ENCODE peak calls at places on chromosomes 1 and 21, in four cellular contexts. One of them, this sample, is unnamed. For H3K36me3, the result is how much of the 10 kb centered on the place peaks cover.

GRCh38 chr1:3543076-3544049 is 67.9 kb downstream of the MEGF6 start:
- DNase-seq in HCT116: no peak
- DNase-seq in K562: no peak
- DNase-seq in SK-N-SH: peak
- DNase-seq in this sample: no peak

GRCh38 chr1:162421258-162422194 is 9.6 kb upstream of the SH2D1B start:
- DNase-seq in SK-N-SH: no peak
- DNase-seq in HCT116: no peak
- DNase-seq in K562: peak
- DNase-seq in this sample: no peak

GRCh38 chr1:78339490-78339889 is 151.3 kb upstream of the PTGFR start:
- DNase-seq in SK-N-SH: no peak
- DNase-seq in HCT116: no peak
- DNase-seq in K562: no peak
- DNase-seq in this sample: no peak

GRCh38 chr21:40146201-40146890 is 279.1 kb downstream of the PCP4 start:
- DNase-seq in HCT116: no peak
- DNase-seq in SK-N-SH: no peak
- DNase-seq in K562: no peak
- DNase-seq in this sample: no peak

GRCh38 chr1:169044971-169045370 is 61.5 kb upstream of the ATP1B1 start:
- DNase-seq in SK-N-SH: no peak
- DNase-seq in K562: no peak
- DNase-seq in HCT116: no peak
- DNase-seq in this sample: no peak

GRCh38 chr1:63789856-63790605 is 16.2 kb downstream of the ROR1 start:
- DNase-seq in K562: no peak
- DNase-seq in SK-N-SH: no peak
- DNase-seq in HCT116: no peak
- DNase-seq in this sample: no peak

GRCh38 chr1:4549933-4550332 is 104.5 kb upstream of the AJAP1 start:
- DNase-seq in HCT116: no peak
- DNase-seq in SK-N-SH: no peak
- DNase-seq in K562: peak
- DNase-seq in this sample: peak

GRCh38 chr1:41714613-41715389 is 203.9 kb downstream of the HIVEP3 start:
- DNase-seq in HCT116: no peak
- DNase-seq in K562: no peak
- DNase-seq in SK-N-SH: peak
- DNase-seq in this sample: no peak

GRCh38 chr1:162384116-162384515 is 2.6 kb downstream of the C1orf226 start:
- DNase-seq in SK-N-SH: peak
- DNase-seq in HCT116: no peak
- DNase-seq in K562: no peak
- DNase-seq in this sample: no peak

GRCh38 chr1:1841575-1841991 is 49.3 kb downstream of the GNB1 start:
- DNase-seq in K562: no peak
- DNase-seq in SK-N-SH: no peak
- DNase-seq in HCT116: no peak
- DNase-seq in this sample: no peak

GRCh38 chr1:41900611-41901444 is 17.9 kb downstream of the HIVEP3 start:
- DNase-seq in SK-N-SH: no peak
- DNase-seq in K562: no peak
- DNase-seq in HCT116: no peak
- DNase-seq in this sample: no peak

GRCh38 chr1:185960377-185961151 is 226.4 kb downstream of the HMCN1 start:
- DNase-seq in HCT116: no peak
- DNase-seq in K562: no peak
- DNase-seq in SK-N-SH: no peak
- DNase-seq in this sample: no peak

GRCh38 chr1:181099152-181100014 is 10.9 kb downstream of the IER5 start:
- DNase-seq in K562: no peak
- DNase-seq in SK-N-SH: no peak
- DNase-seq in HCT116: no peak
- DNase-seq in this sample: no peak

GRCh38 chr1:62882161-62882560 is 98.2 kb downstream of the ATG4C start:
- DNase-seq in HCT116: no peak
- DNase-seq in SK-N-SH: peak
- DNase-seq in K562: no peak
- DNase-seq in this sample: no peak

GRCh38 chr1:110004583-110004982 is 20.0 kb downstream of the AHCYL1 start:
- DNase-seq in SK-N-SH: no peak
- DNase-seq in HCT116: no peak
- DNase-seq in K562: no peak
- DNase-seq in this sample: no peak
- H3K9ac ChIP-seq in SK-N-SH: peak
- H3K9ac ChIP-seq in HCT116: peak
- H3K9ac ChIP-seq in K562: peak
- H3K9ac ChIP-seq in this sample: peak

GRCh38 chr1:65025794-65026193 is 59.4 kb upstream of the JAK1 start:
- DNase-seq in HCT116: no peak
- DNase-seq in SK-N-SH: no peak
- DNase-seq in K562: no peak
- DNase-seq in this sample: no peak

GRCh38 chr1:65026235-65026634 is 59.9 kb upstream of the JAK1 start:
- DNase-seq in SK-N-SH: no peak
- DNase-seq in HCT116: no peak
- DNase-seq in K562: no peak
- DNase-seq in this sample: peak

GRCh38 chr1:65021792-65022191 is 55.4 kb upstream of the JAK1 start:
- DNase-seq in K562: peak
- DNase-seq in HCT116: no peak
- DNase-seq in SK-N-SH: no peak
- DNase-seq in this sample: no peak

GRCh38 chr1:65022264-65022663 is 55.9 kb upstream of the JAK1 start:
- DNase-seq in K562: peak
- DNase-seq in HCT116: no peak
- DNase-seq in SK-N-SH: no peak
- DNase-seq in this sample: no peak

GRCh38 chr1:65020774-65021173 is 54.4 kb upstream of the JAK1 start:
- DNase-seq in SK-N-SH: no peak
- DNase-seq in HCT116: no peak
- DNase-seq in K562: peak
- DNase-seq in this sample: no peak
- TF ChIP-seq YY1 in SK-N-SH: no peak
- TF ChIP-seq YY1 in HCT116: no peak
- TF ChIP-seq YY1 in K562: no peak
- TF ChIP-seq YY1 in this sample: no peak

GRCh38 chr1:32724678-32725594 is 22.4 kb upstream of the SYNC start:
- DNase-seq in K562: peak
- DNase-seq in SK-N-SH: peak
- DNase-seq in HCT116: peak
- DNase-seq in this sample: no peak

GRCh38 chr1:32729254-32730046 is 26.9 kb upstream of the SYNC start:
- DNase-seq in K562: no peak
- DNase-seq in SK-N-SH: no peak
- DNase-seq in HCT116: no peak
- DNase-seq in this sample: no peak

GRCh38 chr1:32725595-32725942 is 23.0 kb upstream of the SYNC start:
- DNase-seq in SK-N-SH: no peak
- DNase-seq in HCT116: no peak
- DNase-seq in K562: no peak
- DNase-seq in this sample: no peak

GRCh38 chr1:32727876-32728275 is 25.3 kb upstream of the SYNC start:
- DNase-seq in SK-N-SH: no peak
- DNase-seq in K562: no peak
- DNase-seq in HCT116: no peak
- DNase-seq in this sample: no peak

DNA sequence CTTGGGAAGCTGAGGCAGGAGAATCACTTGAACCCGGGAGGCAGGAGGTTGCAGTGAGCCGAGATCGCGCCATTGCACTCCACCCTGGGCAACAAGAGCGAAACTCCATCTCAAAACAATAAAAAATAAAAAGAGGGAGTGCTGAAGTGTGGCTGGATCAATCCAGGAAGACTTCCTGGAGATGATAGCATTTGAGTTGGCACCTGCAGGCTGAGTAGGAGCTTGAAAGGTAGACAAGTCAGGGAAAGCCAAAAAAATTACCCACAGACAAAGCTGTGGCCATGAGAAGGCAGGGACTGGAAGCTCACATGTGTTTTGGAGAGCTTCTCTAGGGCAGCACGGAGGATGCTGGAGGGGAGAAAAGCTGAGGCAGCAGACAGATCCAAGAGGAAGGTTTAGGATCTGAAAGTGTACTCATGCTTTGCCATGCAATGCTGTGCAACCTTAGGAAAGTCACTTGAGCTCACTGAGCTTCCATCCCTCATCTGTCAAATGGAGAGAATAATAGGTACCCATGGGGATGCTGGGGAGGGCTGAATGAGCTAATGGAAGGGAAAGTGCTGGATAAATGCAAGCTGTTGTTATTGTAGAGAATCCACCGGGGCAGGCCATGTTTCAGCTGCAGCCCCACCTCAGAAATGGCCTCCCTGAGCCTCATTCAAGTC is 26.0 kb upstream of the SYNC start:
- DNase-seq in HCT116: no peak
- DNase-seq in K562: no peak
- DNase-seq in SK-N-SH: no peak
- DNase-seq in this sample: no peak
- H3K36me3 ChIP-seq in HCT116: under half
- H3K36me3 ChIP-seq in K562: under half
- H3K36me3 ChIP-seq in SK-N-SH: under half
- H3K36me3 ChIP-seq in this sample: under half

GRCh38 chr1:229131243-229132105 is 139.4 kb upstream of the RAB4A start:
- DNase-seq in SK-N-SH: no peak
- DNase-seq in K562: no peak
- DNase-seq in HCT116: no peak
- DNase-seq in this sample: no peak
- H3K9ac ChIP-seq in SK-N-SH: no peak
- H3K9ac ChIP-seq in K562: no peak
- H3K9ac ChIP-seq in HCT116: no peak
- H3K9ac ChIP-seq in this sample: no peak

GRCh38 chr1:40409467-40409866 is 35.9 kb downstream of the SMAP2 start:
- DNase-seq in HCT116: no peak
- DNase-seq in SK-N-SH: no peak
- DNase-seq in K562: no peak
- DNase-seq in this sample: peak

GRCh38 chr1:40405812-40406211 is 32.3 kb downstream of the SMAP2 start:
- DNase-seq in K562: no peak
- DNase-seq in SK-N-SH: no peak
- DNase-seq in HCT116: no peak
- DNase-seq in this sample: no peak

GRCh38 chr1:40401427-40402201 is 28.1 kb downstream of the SMAP2 start:
- DNase-seq in HCT116: no peak
- DNase-seq in SK-N-SH: no peak
- DNase-seq in K562: no peak
- DNase-seq in this sample: no peak

GRCh38 chr1:40407453-40407852 is 33.9 kb downstream of the SMAP2 start:
- DNase-seq in HCT116: no peak
- DNase-seq in SK-N-SH: no peak
- DNase-seq in K562: no peak
- DNase-seq in this sample: no peak

DNA sequence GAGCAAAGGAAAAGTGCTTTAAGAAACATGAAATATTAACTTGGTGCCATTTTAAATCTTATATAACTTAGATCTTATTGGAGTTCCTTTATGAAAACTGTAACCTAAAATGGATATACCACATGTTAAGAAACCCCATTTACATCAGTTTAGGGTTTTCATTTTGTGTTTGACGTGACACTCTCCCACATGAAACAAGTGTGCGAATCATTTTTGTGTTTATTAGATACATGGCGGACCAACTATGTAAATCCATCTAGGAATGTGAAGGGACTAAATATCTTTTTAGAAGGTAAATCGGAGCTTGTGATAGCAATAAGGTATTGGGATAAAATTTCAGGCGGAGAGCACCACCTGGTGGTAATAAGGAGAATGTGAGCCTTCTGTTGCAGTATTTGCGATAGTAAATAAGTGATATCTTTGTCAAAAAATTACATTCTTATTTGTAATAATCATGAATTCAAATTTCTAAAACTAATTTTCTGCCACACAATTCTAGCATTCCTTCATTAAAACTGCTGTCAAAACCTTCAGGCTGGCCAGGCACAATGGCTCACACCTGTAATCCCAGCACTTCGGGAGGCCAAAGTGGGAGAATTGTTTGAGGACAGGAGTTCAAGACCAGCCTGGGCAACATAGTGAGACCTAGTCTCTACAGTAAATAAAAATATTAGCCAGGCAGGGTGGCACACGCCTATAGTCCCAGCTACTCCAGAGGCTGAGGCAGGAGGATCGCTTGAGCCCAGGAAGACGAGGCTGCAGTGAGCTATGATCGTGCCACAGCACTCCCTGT is 31.3 kb downstream of the SMAP2 start:
- DNase-seq in HCT116: peak
- DNase-seq in SK-N-SH: peak
- DNase-seq in K562: peak
- DNase-seq in this sample: peak
- TF ChIP-seq YY1 in HCT116: no peak
- TF ChIP-seq YY1 in SK-N-SH: no peak
- TF ChIP-seq YY1 in K562: no peak
- TF ChIP-seq YY1 in this sample: no peak

GRCh38 chr1:211789641-211790464 is 40.7 kb downstream of the LPGAT1 start:
- DNase-seq in SK-N-SH: no peak
- DNase-seq in K562: no peak
- DNase-seq in HCT116: no peak
- DNase-seq in this sample: no peak
- H3K36me3 ChIP-seq in SK-N-SH: under half
- H3K36me3 ChIP-seq in K562: under half
- H3K36me3 ChIP-seq in HCT116: under half
- H3K36me3 ChIP-seq in this sample: under half

GRCh38 chr1:42962641-42963377 is 4.1 kb upstream of the SLC2A1 start:
- DNase-seq in SK-N-SH: no peak
- DNase-seq in HCT116: no peak
- DNase-seq in K562: peak
- DNase-seq in this sample: peak
- H3K9ac ChIP-seq in SK-N-SH: no peak
- H3K9ac ChIP-seq in HCT116: peak
- H3K9ac ChIP-seq in K562: peak
- H3K9ac ChIP-seq in this sample: peak